ENCODE peak calls at places on chromosomes 13 and 19, in eight cellular contexts. H is epithelial cell of esophagus, M is uterus, L is lung, N is suprapubic skin, G is tibial nerve, D is AG10803, K is endothelial cell of umbilical vein. B is an unnamed sample.

GRCh38 chr13:44432595-44432994 is 59.0 kb downstream of the SERP2 start:
- DNase-seq in N (no peak), G (no peak), H (peak), L (no peak), K (peak), D (no peak), M (no peak), B (no peak)

GRCh38 chr19:28288850-28289249 is 924.1 kb downstream of the UQCRFS1 start:
- DNase-seq in N (no peak), L (no peak), K (no peak), M (no peak), H (no peak), G (no peak), D (no peak), B (no peak)

GRCh38 chr13:110850840-110851239 is 64.0 kb downstream of the ANKRD10 start:
- DNase-seq in H (no peak), M (no peak), K (no peak), N (no peak), L (no peak), G (no peak), D (no peak), B (no peak)

GRCh38 chr19:10010247-10010691 is at the start of gene COL5A3:
- DNase-seq in L (peak), H (peak), K (no peak), N (no peak), M (peak), D (peak), G (peak), B (peak)

GRCh38 chr13:103716689-103717088 is 650.5 kb upstream of the SLC10A2 start:
- DNase-seq in K (no peak), M (no peak), H (no peak), N (no peak), L (no peak), G (no peak), D (no peak), B (no peak)

GRCh38 chr19:18086590-18087138 is at the start of gene IL12RB1:
- DNase-seq in N (no peak), D (no peak), M (no peak), L (no peak), K (no peak), G (no peak), H (no peak), B (no peak)

GRCh38 chr19:3132971-3133792 is 2.7 kb upstream of the GNA15 start:
- DNase-seq in L (no peak), M (no peak), H (peak), N (no peak), D (peak), K (no peak), G (peak), B (no peak)

GRCh38 chr13:50149932-50150331 is 134.7 kb downstream of the KCNRG start:
- DNase-seq in M (no peak), N (no peak), G (peak), D (no peak), H (no peak), K (peak), L (no peak), B (no peak)

GRCh38 chr13:45331981-45332830 is 8.8 kb downstream of the TPT1 start:
- DNase-seq in H (peak), G (peak), N (no peak), K (peak), L (no peak), M (no peak), D (peak), B (no peak)

GRCh38 chr13:54317722-54318121 is 1289.1 kb downstream of the OLFM4 start:
- DNase-seq in M (no peak), D (no peak), N (no peak), G (no peak), K (no peak), H (no peak), L (no peak), B (no peak)

GRCh38 chr19:7772752-7773291 is 9.8 kb downstream of the CLEC4M start:
- DNase-seq in L (no peak), K (no peak), D (peak), H (peak), N (no peak), M (no peak), G (no peak), B (no peak)

GRCh38 chr19:3096267-3096901 is 2.2 kb downstream of the GNA11 start:
- DNase-seq in M (no peak), H (no peak), K (no peak), N (peak), G (no peak), L (no peak), D (no peak), B (no peak)

GRCh38 chr13:100666124-100666523 is 8.5 kb downstream of the TMTC4 start:
- DNase-seq in G (no peak), M (no peak), N (no peak), K (no peak), L (no peak), D (peak), H (no peak), B (no peak)

GRCh38 chr13:27401210-27401609 is 23.2 kb upstream of the GTF3A start:
- DNase-seq in H (peak), M (no peak), N (no peak), K (no peak), G (no peak), L (no peak), D (no peak), B (peak)

GRCh38 chr19:49746206-49746958 is 16.7 kb downstream of the TSKS start:
- DNase-seq in G (no peak), K (peak), L (peak), H (peak), D (peak), M (peak), N (peak), B (peak)

GRCh38 chr13:41596190-41596589 is 138.8 kb downstream of the RGCC start:
- DNase-seq in L (no peak), K (peak), N (no peak), D (no peak), M (no peak), G (no peak), H (no peak), B (no peak)

GRCh38 chr19:11379857-11380350 is 4.2 kb downstream of the EPOR start:
- DNase-seq in D (no peak), M (no peak), L (no peak), N (no peak), G (no peak), K (no peak), H (no peak), B (no peak)

GRCh38 chr13:79447141-79447540 is 33.8 kb upstream of the NDFIP2 start:
- DNase-seq in M (no peak), G (no peak), D (no peak), K (no peak), H (no peak), N (no peak), L (no peak), B (no peak)

GRCh38 chr13:28548468-28548867 is 53.5 kb upstream of the FLT1 start:
- DNase-seq in L (no peak), H (no peak), M (no peak), D (no peak), N (no peak), G (no peak), K (no peak), B (no peak)

GRCh38 chr13:25911020-25911419 is 140.8 kb downstream of the SHISA2 start:
- DNase-seq in D (no peak), N (no peak), H (no peak), G (no peak), M (no peak), K (no peak), L (no peak), B (no peak)

GRCh38 chr19:1455002-1455335 is 5.0 kb downstream of the APC2 start:
- DNase-seq in G (no peak), M (no peak), D (no peak), N (no peak), L (no peak), K (peak), H (peak), B (no peak)

GRCh38 chr13:51895906-51896888 is 34.4 kb downstream of the CCDC70 start:
- DNase-seq in L (peak), D (peak), K (peak), M (no peak), H (peak), N (peak), G (peak), B (peak)

GRCh38 chr19:7981661-7982060 is 23.8 kb downstream of the ELAVL1 start:
- DNase-seq in K (no peak), L (no peak), N (no peak), H (no peak), M (no peak), G (no peak), D (no peak), B (no peak)

GRCh38 chr19:32471811-32472210 is 66.2 kb downstream of the DPY19L3 start:
- DNase-seq in L (no peak), H (no peak), G (no peak), M (no peak), K (no peak), D (no peak), N (no peak), B (no peak)

GRCh38 chr19:2982983-2983350 is 5.6 kb downstream of the TLE6 start:
- DNase-seq in M (peak), D (peak), H (peak), L (peak), K (peak), G (peak), N (peak), B (peak)

GRCh38 chr13:50910483-50910805 is 853 bp downstream of the RNASEH2B start:
- DNase-seq in K (peak), M (peak), D (peak), L (no peak), G (peak), H (peak), N (no peak), B (no peak)

GRCh38 chr13:99143904-99144303 is 56.8 kb upstream of the UBAC2 start:
- DNase-seq in K (no peak), N (no peak), M (no peak), L (no peak), G (no peak), H (no peak), D (no peak), B (no peak)

GRCh38 chr19:37975071-37975470 is 68.1 kb downstream of the SIPA1L3 start:
- DNase-seq in N (no peak), H (no peak), L (no peak), D (no peak), G (no peak), M (no peak), K (no peak), B (no peak)
- TF ChIP-seq CTCF in N (no peak), H (no peak), L (no peak), D (no peak), G (no peak), M (no peak), K (no peak), B (no peak)

GRCh38 chr19:57667220-57667619 is 1.5 kb upstream of the ZSCAN4 start:
- DNase-seq in L (no peak), D (no peak), M (no peak), K (no peak), H (no peak), N (no peak), G (no peak), B (no peak)

GRCh38 chr19:57668635-57669034 is at the start of gene ZSCAN4:
- DNase-seq in K (no peak), L (no peak), N (no peak), H (no peak), D (no peak), G (no peak), M (no peak), B (no peak)

GRCh38 chr19:57671124-57671895 is 2.6 kb downstream of the ZSCAN4 start:
- DNase-seq in D (peak), K (no peak), N (no peak), G (no peak), M (no peak), H (no peak), L (no peak), B (no peak)

GRCh38 chr19:57664269-57665127 is 4.2 kb upstream of the ZSCAN4 start:
- DNase-seq in D (peak), N (no peak), G (no peak), L (peak), K (peak), H (peak), M (peak), B (peak)

DNA sequence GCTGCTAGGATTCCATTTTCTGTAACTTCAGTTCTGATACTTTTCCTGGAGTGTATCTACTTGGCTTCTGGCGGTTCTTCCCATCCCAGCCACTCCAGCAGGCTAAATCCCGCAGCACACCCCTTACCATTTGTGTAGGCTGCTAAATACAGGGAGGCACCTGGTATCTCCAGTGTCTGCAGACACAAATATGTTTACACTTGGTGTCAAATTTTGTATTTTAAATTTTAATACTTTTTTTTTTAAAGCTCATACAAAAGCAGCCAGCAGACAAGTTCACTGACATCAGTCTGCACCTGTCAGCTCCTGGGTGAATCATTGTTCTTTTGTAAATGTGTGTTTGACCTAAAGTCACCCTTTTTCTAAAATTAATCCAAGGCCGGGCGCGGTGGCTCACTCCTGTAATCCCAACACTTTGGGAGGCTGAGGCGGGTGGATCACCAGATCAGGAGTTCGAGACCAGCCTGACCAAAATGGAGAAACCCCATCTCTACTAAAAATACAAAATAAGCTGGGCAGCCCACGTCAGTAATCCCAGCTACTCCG is 3.4 kb upstream of the ZSCAN4 start:
- DNase-seq in H (no peak), G (no peak), D (no peak), L (no peak), K (no peak), N (no peak), M (no peak), B (no peak)
- H3K4me3 ChIP-seq in H (no peak), G (no peak), D (no peak), L (no peak), K (no peak), N (no peak), M (no peak), B (no peak)

DNA sequence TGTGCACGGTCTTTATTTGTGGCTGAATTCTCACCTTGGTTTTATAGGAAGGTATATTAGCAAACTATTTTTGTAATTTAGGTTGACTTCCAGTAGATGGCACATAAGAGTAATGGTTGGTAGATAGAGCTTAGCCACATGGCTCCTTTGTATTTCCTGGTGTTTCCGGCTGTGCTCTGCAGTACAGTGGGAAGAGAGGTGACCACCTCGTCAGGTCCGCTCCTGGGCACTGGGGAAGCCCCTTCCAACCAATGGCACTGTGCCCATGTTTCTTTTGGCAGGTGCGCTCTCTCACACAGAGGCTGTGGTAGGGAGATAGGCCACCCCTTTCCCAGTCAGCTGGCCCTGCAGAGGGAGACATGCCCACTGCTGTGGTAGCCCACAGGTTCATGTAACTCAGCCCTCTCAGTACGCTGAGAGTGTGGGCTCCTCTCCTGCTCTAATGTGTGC is 74.3 kb upstream of the ATP12A start:
- DNase-seq in G (no peak), M (no peak), L (no peak), D (peak), N (no peak), H (peak), K (no peak), B (no peak)
- TF ChIP-seq CTCF in G (no peak), M (no peak), L (no peak), D (peak), N (no peak), H (peak), K (no peak), B (no peak)

GRCh38 chr19:44176590-44176989 is 11.7 kb downstream of the ZNF226 start:
- DNase-seq in D (no peak), M (no peak), H (no peak), N (no peak), K (no peak), G (no peak), L (no peak), B (no peak)
- H3K4me3 ChIP-seq in D (no peak), M (no peak), H (no peak), N (no peak), K (no peak), G (no peak), L (no peak), B (no peak)

GRCh38 chr13:48641404-48641803 is 12.3 kb upstream of the CYSLTR2 start:
- DNase-seq in H (no peak), D (no peak), L (no peak), K (no peak), M (no peak), N (no peak), G (no peak), B (no peak)
- TF ChIP-seq CTCF in H (no peak), D (no peak), L (no peak), K (no peak), M (no peak), N (no peak), G (no peak), B (no peak)

GRCh38 chr19:38139122-38139521 is 84.9 kb downstream of the DPF1 start:
- DNase-seq in D (no peak), K (no peak), H (no peak), G (no peak), M (no peak), L (no peak), N (no peak), B (no peak)
- H3K4me3 ChIP-seq in D (no peak), K (no peak), H (no peak), G (no peak), M (no peak), L (no peak), N (no peak), B (no peak)

DNA sequence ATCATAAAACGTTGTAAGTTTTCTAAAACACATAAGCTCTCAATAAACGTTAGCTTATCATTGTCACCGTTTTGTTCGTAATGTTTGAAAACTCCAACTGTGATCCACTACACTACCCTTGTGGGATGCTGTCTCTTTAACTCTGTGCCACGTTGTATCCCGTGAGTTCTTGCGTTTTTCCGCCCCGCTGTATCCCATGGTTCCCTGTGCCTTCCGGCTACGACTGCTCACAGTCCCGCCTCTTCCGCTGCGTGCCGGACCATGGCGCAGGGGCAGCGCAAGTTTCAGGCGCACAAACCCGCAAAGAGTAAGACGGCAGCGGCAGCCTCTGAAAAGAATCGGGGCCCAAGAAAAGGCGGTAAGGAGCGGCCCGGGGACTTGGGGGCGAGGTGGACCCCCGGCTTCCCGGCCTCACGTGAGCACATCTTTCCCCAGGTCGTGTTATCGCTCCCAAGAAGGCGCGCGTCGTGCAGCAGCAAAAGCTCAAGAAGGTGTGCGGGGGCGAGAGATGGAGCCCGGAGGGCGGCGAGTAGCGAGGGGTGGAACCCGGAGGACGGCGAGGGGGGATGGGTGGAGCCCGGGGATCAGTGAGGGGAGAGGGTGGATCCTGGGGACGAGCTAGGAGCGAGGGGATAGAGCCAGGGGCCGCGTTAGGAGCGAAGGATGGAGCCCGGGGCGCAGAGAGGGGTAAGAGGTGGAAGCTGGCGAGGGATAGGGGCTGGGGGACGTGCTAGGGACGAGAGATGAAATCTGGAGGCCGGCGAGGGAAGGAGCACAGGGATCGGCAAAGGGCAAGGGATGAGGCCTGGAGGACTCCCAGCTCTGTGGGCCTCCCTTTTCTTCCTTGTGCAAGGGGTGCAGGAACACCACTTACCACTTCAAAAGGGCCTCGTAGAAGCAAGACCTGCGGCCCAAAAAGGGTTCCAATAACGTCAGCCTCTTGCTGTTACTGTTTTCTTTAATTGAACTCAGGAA is at the start of gene C19orf53:
- DNase-seq in N (peak), D (peak), L (peak), M (peak), H (peak), K (peak), G (peak), B (peak)
- TF ChIP-seq CTCF in N (no peak), D (no peak), L (peak), M (no peak), H (no peak), K (no peak), G (no peak), B (no peak)